ENCODE peak calls at places on chromosomes 6 and 20, in six cellular contexts. U is IMR-90, P is A549, I is SK-N-SH, K is HepG2, V is GM12878. Z is an unnamed sample.

GRCh38 chr6:25138697-25139051 is 140.5 kb upstream of the CARMIL1 start:
- DNase-seq in V (no peak), U (peak), I (no peak), K (no peak), P (no peak), Z (no peak)

GRCh38 chr6:108365488-108365887 is 70.6 kb downstream of the AFG1L start:
- DNase-seq in U (no peak), K (no peak), P (no peak), V (no peak), I (no peak), Z (no peak)

GRCh38 chr6:29965873-29966601 is 23.7 kb downstream of the HLA-A start:
- DNase-seq in V (peak), U (peak), P (peak), K (peak), I (peak), Z (peak)

GRCh38 chr6:133584903-133585302 is 304.0 kb upstream of the TCF21 start:
- DNase-seq in U (no peak), V (no peak), P (no peak), K (no peak), I (no peak), Z (no peak)

GRCh38 chr6:163996491-163996890 is 582.0 kb downstream of the QKI start:
- DNase-seq in V (no peak), U (no peak), P (no peak), I (no peak), K (no peak), Z (no peak)

GRCh38 chr6:154482858-154483257 is 27.6 kb downstream of the CNKSR3 start:
- DNase-seq in K (no peak), I (peak), V (no peak), U (peak), P (no peak), Z (no peak)

GRCh38 chr20:61220131-61220530 is 31.9 kb upstream of the CDH4 start:
- DNase-seq in P (no peak), I (no peak), K (no peak), U (no peak), V (no peak), Z (no peak)

GRCh38 chr20:63831696-63832686 is 927 bp upstream of the ZBTB46 start:
- DNase-seq in V (no peak), U (no peak), I (peak), P (no peak), K (peak), Z (peak)

GRCh38 chr6:53168516-53169257 is 20.0 kb upstream of the GCM1 start:
- DNase-seq in K (no peak), P (no peak), I (no peak), V (no peak), U (peak), Z (no peak)

GRCh38 chr20:48186447-48186846 is 401.2 kb upstream of the SULF2 start:
- DNase-seq in I (no peak), P (no peak), K (no peak), U (peak), V (no peak), Z (no peak)

GRCh38 chr6:26033132-26033941 is 53.9 kb upstream of the HFE start:
- DNase-seq in V (peak), K (peak), U (peak), P (peak), I (peak), Z (peak)

GRCh38 chr6:79421001-79421411 is 116.2 kb downstream of the LCA5 start:
- DNase-seq in U (peak), K (no peak), V (no peak), I (no peak), P (no peak), Z (no peak)

GRCh38 chr6:24888967-24889366 is 46.8 kb downstream of the RIPOR2 start:
- DNase-seq in V (no peak), U (no peak), K (no peak), P (no peak), I (no peak), Z (no peak)

GRCh38 chr20:5216663-5217062 is 89.9 kb downstream of the CDS2 start:
- DNase-seq in I (no peak), V (no peak), U (no peak), K (no peak), P (no peak), Z (no peak)

GRCh38 chr6:40391086-40391485 is 196.1 kb downstream of the LRFN2 start:
- DNase-seq in V (no peak), P (no peak), I (no peak), U (no peak), K (no peak), Z (no peak)

GRCh38 chr20:54070187-54070987 is at the start of gene BCAS1:
- DNase-seq in U (no peak), P (peak), K (peak), I (no peak), V (no peak), Z (peak)

GRCh38 chr6:158149641-158150040 is 18.4 kb downstream of the SERAC1 start:
- DNase-seq in K (no peak), V (no peak), U (peak), I (no peak), P (no peak), Z (no peak)

GRCh38 chr6:19535351-19535750 is 301.8 kb upstream of the ID4 start:
- DNase-seq in U (no peak), I (no peak), V (no peak), K (no peak), P (no peak), Z (no peak)

GRCh38 chr6:109686566-109686965 is 4.4 kb downstream of the AK9 start:
- DNase-seq in V (no peak), U (peak), K (no peak), I (no peak), P (no peak), Z (no peak)

GRCh38 chr6:73085362-73085975 is 139.8 kb downstream of the KHDC1L start:
- DNase-seq in P (no peak), K (no peak), I (no peak), V (peak), U (peak), Z (no peak)

GRCh38 chr20:46746972-46747371 is 37.5 kb downstream of the SLC2A10 start:
- DNase-seq in U (peak), V (no peak), I (no peak), K (no peak), P (peak), Z (no peak)

GRCh38 chr6:3960754-3961361 is 111.7 kb downstream of the FAM50B start:
- DNase-seq in I (no peak), U (peak), P (no peak), V (no peak), K (no peak), Z (no peak)

GRCh38 chr6:158905277-158905676 is 86.1 kb upstream of the EZR start:
- DNase-seq in I (no peak), K (no peak), U (peak), P (peak), V (no peak), Z (peak)

GRCh38 chr20:46807998-46808397 is 86.6 kb upstream of the EYA2 start:
- DNase-seq in V (no peak), I (no peak), U (no peak), P (no peak), K (no peak), Z (no peak)

GRCh38 chr6:15363523-15364400 is 117.9 kb downstream of the JARID2 start:
- DNase-seq in I (peak), U (no peak), K (no peak), V (peak), P (no peak), Z (no peak)

GRCh38 chr6:87772597-87773530 is 70.8 kb upstream of the AKIRIN2 start:
- DNase-seq in I (peak), P (peak), K (peak), U (peak), V (no peak), Z (no peak)

GRCh38 chr6:87357479-87358196 is 13.0 kb downstream of the C6orf163 start:
- DNase-seq in U (no peak), I (no peak), K (no peak), P (no peak), V (no peak), Z (no peak)

GRCh38 chr20:35517125-35517524 is 12.3 kb downstream of the C20orf173 start:
- DNase-seq in I (no peak), P (no peak), K (no peak), V (no peak), U (no peak), Z (no peak)

GRCh38 chr6:15184441-15184861 is 61.4 kb upstream of the JARID2 start:
- DNase-seq in U (no peak), I (no peak), P (no peak), K (no peak), V (peak), Z (no peak)

GRCh38 chr6:11575408-11576033 is 38.0 kb downstream of the TMEM170B start:
- DNase-seq in K (peak), I (peak), V (peak), P (peak), U (peak), Z (peak)

GRCh38 chr20:17658648-17658993 is 23.4 kb downstream of the RRBP1 start:
- DNase-seq in U (no peak), I (no peak), P (no peak), K (no peak), V (no peak), Z (no peak)

GRCh38 chr20:57464642-57465211 is 60.2 kb downstream of the CTCFL start:
- DNase-seq in V (no peak), P (peak), I (no peak), U (no peak), K (peak), Z (peak)

GRCh38 chr6:32488085-32488484 is 42.0 kb downstream of the HLA-DRB5 start:
- DNase-seq in U (no peak), I (no peak), K (no peak), V (no peak), P (no peak), Z (no peak)

GRCh38 chr6:159279790-159280277 is 110.6 kb downstream of the FNDC1 start:
- DNase-seq in I (peak), P (peak), K (no peak), U (no peak), V (no peak), Z (no peak)

GRCh38 chr20:50551288-50551687 is 41.1 kb downstream of the PTPN1 start:
- DNase-seq in K (no peak), V (no peak), I (no peak), P (no peak), U (peak), Z (no peak)

GRCh38 chr20:25574411-25574810 is 10.9 kb downstream of the NINL start:
- DNase-seq in I (peak), U (peak), K (peak), V (no peak), P (peak), Z (peak)

GRCh38 chr20:24153101-24154040 is 164.8 kb upstream of the GGTLC1 start:
- DNase-seq in K (no peak), V (no peak), P (no peak), I (no peak), U (no peak), Z (no peak)

GRCh38 chr6:27545271-27546046 is 72.6 kb upstream of the ZNF184 start:
- DNase-seq in I (no peak), U (peak), P (peak), K (peak), V (peak), Z (peak)

GRCh38 chr6:101851911-101852310 is 458.4 kb downstream of the GRIK2 start:
- DNase-seq in K (no peak), I (no peak), P (no peak), U (peak), V (no peak), Z (no peak)

GRCh38 chr6:75149253-75149652 is 56.6 kb downstream of the COL12A1 start:
- DNase-seq in K (no peak), V (no peak), P (no peak), I (no peak), U (peak), Z (no peak)

GRCh38 chr6:75149696-75150095 is 56.2 kb downstream of the COL12A1 start:
- DNase-seq in V (no peak), I (no peak), U (no peak), K (no peak), P (no peak), Z (no peak)

GRCh38 chr6:75147512-75147911 is 58.3 kb downstream of the COL12A1 start:
- DNase-seq in I (no peak), P (no peak), K (no peak), U (peak), V (peak), Z (no peak)

GRCh38 chr6:75154973-75155372 is 50.9 kb downstream of the COL12A1 start:
- DNase-seq in P (no peak), K (no peak), I (no peak), V (no peak), U (no peak), Z (no peak)

DNA sequence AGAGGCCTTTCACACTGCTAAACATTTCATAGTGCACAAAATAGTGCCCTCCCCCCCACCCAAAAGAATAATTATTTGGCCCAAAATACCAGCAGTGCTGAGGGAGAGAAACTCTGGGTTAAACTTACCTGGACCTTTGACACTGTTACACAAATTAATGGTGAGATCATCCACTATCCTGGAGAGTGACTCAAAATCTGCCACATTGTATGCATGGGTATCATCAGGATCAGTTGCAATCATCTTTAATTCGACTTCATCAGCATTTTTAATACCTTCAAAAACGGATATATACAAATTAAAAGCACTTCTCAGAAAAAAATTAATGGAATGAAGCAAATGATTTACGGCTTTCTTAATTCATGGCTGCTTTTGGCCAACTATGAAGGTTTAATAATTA is 54.8 kb downstream of the COL12A1 start:
- DNase-seq in K (no peak), V (no peak), P (no peak), I (no peak), U (peak), Z (no peak)
- TF ChIP-seq SMC3 in K (no peak), V (no peak), P (no peak), I (no peak), U (no peak), Z (no peak)

DNA sequence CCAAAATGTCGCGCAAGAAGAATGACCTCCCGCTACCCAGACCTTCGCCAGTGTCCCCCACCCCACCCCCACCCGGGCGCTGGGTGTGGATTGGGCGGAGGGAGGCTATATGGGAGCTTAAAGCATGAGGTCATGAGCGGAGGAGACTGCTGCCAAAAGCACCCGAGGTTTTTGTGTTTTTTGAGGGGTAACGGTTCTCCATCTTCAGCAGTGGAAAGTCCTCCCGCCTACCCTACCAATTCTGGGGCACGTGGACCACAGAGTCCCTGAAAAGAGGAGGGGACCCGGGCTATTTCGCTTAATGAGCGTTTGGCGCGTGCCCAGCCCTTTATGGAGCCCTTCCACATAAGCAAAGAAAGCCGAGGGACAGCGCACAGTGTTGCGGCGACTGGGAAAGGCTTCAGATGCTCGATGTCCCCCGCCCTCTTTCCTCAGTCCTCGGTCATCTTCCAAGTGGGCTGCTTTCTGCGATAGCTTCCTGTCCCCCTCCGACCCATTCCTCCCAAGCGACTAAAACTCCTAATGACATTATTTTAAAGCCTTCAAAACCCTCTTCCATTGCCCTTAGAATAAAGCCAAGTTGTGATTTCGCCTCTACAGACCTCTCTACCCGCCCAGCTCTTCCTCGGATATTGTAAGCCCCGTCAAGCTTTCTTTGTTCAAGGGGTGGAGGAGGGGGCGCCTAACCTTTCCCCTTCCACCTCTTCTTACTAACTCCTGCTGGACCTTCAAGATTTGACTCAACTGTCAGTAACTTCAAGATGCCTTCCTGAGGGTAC is 2.1 kb upstream of the TRERF1 start:
- DNase-seq in K (no peak), I (peak), U (peak), P (no peak), V (no peak), Z (no peak)
- TF ChIP-seq SMC3 in K (no peak), I (no peak), U (no peak), P (no peak), V (no peak), Z (no peak)

DNA sequence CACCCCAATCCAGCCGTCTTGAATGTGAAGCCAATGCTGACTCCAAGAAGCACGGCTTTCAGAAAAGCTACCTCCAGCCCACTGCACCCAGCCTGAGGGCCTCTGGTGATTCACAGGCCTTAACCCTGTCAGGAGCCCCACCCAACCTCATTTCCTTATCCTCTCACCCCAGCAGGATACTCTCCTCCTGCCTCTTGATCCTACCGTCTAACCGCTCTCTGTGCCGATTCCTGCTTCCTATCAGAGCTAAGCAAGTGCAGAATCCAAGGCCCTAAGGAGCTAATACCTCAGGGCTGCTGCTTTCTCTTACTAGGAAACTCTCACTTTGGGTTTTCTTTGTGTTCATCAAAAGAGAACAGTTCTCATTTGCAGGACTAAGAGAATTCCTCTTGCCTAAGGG is 47.2 kb downstream of the TRERF1 start:
- DNase-seq in V (no peak), P (peak), I (no peak), U (peak), K (no peak), Z (peak)
- TF ChIP-seq SMC3 in V (no peak), P (no peak), I (no peak), U (no peak), K (no peak), Z (no peak)

DNA sequence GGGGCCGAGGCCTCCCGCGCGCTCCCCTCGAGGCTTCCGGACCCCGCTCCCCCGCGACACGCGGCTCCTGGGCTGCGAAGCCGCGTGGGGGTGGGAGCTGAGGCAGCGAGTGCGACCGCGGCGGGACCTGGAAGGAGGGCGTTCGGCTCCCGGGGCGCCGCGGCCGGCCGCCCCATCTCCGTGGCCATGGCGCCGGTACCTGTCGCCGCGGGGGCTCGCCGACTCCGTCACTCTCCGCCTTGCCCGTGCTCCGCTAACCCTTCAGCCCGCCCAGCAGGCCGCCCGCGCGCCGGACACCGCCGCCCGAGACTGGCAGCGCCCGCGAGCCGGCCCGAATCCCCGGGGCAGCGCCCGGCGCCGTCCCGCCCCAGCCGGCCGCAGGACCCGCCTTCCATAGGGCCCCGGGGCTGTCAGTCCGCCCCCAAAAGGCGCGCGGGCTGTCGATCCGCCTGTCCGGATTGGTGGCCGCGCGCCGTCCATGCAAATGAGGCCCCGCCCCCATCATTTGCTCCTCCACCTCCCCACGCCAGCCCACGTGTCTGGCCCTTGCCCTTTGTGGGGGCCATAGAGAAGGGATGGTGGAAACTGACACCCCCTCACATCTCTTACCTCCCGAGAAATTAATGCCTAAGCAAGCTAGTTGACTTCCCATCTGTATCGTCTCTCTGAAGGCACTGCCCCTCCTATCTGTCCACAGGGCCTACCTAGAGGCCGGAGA is at the start of gene FKBP5:
- DNase-seq in V (peak), K (peak), I (peak), U (peak), P (peak), Z (peak)
- TF ChIP-seq SMC3 in V (no peak), K (no peak), I (no peak), U (no peak), P (no peak), Z (no peak)

GRCh38 chr6:2714359-2714895 is 36.3 kb downstream of the MYLK4 start:
- DNase-seq in P (peak), K (no peak), U (peak), V (no peak), I (no peak), Z (no peak)

GRCh38 chr6:2713473-2714358 is 37.0 kb downstream of the MYLK4 start:
- DNase-seq in I (no peak), K (no peak), V (no peak), U (no peak), P (peak), Z (no peak)

GRCh38 chr6:2716926-2717700 is 33.6 kb downstream of the MYLK4 start:
- DNase-seq in I (no peak), V (no peak), P (no peak), U (no peak), K (no peak), Z (no peak)

GRCh38 chr6:2718334-2719052 is 32.2 kb downstream of the MYLK4 start:
- DNase-seq in I (no peak), P (no peak), V (no peak), K (no peak), U (peak), Z (no peak)

DNA sequence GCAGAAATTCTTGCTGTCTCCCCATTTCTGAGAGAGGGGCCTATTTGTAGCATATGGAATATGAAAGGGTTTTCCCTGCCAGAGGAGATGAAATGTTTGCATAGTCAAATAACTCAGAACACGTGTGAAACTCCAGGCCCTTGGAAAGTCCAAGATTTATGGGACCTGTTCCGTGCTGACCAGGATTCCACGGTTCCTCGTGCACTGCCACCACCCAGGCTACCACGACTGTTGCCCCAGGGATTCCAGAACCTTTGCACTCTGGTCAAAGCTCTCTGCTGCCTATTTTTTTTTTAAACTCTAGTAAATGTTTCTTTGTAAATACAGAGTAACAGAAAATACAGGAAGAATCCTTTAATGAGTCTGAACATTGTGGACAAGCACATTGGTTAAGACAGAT is 35.0 kb downstream of the MYLK4 start:
- DNase-seq in I (no peak), K (no peak), U (no peak), V (no peak), P (no peak), Z (no peak)
- TF ChIP-seq SMC3 in I (no peak), K (no peak), U (no peak), V (no peak), P (no peak), Z (no peak)

Z was measured in K562.